ENCODE peak calls at places on chromosomes 2 and 18, in seven cellular contexts. K is K562, U is endothelial cell of umbilical vein, O is HepG2, D is spleen, V is prostate gland, C is stomach. M is an unnamed sample.

GRCh38 chr18:76621782-76622495 is 126.9 kb upstream of the ZNF516 start:
- DNase-seq in K (no peak), U (no peak), O (no peak), D (no peak), V (peak; percentile 9), C (no peak), M (no peak)

GRCh38 chr2:146295080-146295670 is 1549.7 kb upstream of the ACVR2A start:
- DNase-seq in K (no peak), U (no peak), O (no peak), D (no peak), V (no peak), C (no peak), M (no peak)

GRCh38 chr2:23606968-23607367 is 222.0 kb downstream of the KLHL29 start:
- DNase-seq in K (no peak), U (no peak), O (no peak), D (peak; percentile 16), V (no peak), C (no peak), M (no peak)

GRCh38 chr2:2850218-2850850 is 519.3 kb upstream of the MYT1L start:
- DNase-seq in K (no peak), U (no peak), O (no peak), D (peak; percentile 58), V (no peak), C (no peak), M (no peak)

GRCh38 chr2:121377676-121378075 is 92.7 kb upstream of the TFCP2L1 start:
- DNase-seq in K (no peak), U (peak; percentile 6), O (no peak), D (no peak), V (no peak), C (no peak), M (no peak)

GRCh38 chr2:705971-706511 is 28.8 kb upstream of the TMEM18 start:
- DNase-seq in K (no peak), U (no peak), O (no peak), D (no peak), V (no peak), C (no peak), M (no peak)

GRCh38 chr2:118291481-118291880 is 203.2 kb downstream of the INSIG2 start:
- DNase-seq in K (no peak), U (no peak), O (no peak), D (no peak), V (no peak), C (no peak), M (no peak)

GRCh38 chr2:145158051-145158586 is 638.2 kb upstream of the ZEB2 start:
- DNase-seq in K (no peak), U (no peak), O (no peak), D (no peak), V (peak; percentile 6), C (peak; percentile 32), M (no peak)

GRCh38 chr2:239351687-239352086 is 49.1 kb downstream of the HDAC4 start:
- DNase-seq in K (no peak), U (no peak), O (no peak), D (peak; percentile 58), V (no peak), C (no peak), M (no peak)

GRCh38 chr2:227373389-227373788 is 5.7 kb downstream of the TM4SF20 start:
- DNase-seq in K (no peak), U (no peak), O (no peak), D (no peak), V (no peak), C (no peak), M (no peak)

GRCh38 chr18:13159579-13159978 is 59.0 kb upstream of the LDLRAD4 start:
- DNase-seq in K (peak; percentile 60), U (peak; percentile 58), O (peak; percentile 76), D (no peak), V (no peak), C (no peak), M (no peak)

GRCh38 chr18:2971741-2972552 is 41.0 kb downstream of the LPIN2 start:
- DNase-seq in K (no peak), U (no peak), O (no peak), D (peak; percentile 93), V (no peak), C (peak; percentile 51), M (peak; percentile 25)

GRCh38 chr2:207167129-207167923 is 1.6 kb upstream of the KLF7 start:
- DNase-seq in K (no peak), U (no peak), O (peak; percentile 23), D (no peak), V (no peak), C (no peak), M (peak; percentile 26)

GRCh38 chr2:39871291-39871761 is 92.3 kb upstream of the THUMPD2 start:
- DNase-seq in K (no peak), U (peak; percentile 14), O (no peak), D (no peak), V (no peak), C (no peak), M (no peak)

GRCh38 chr18:42839408-42839807 is 276.1 kb downstream of the RIT2 start:
- DNase-seq in K (no peak), U (no peak), O (no peak), D (no peak), V (no peak), C (no peak), M (no peak)

GRCh38 chr2:84247532-84247931 is 211.5 kb downstream of the SUCLG1 start:
- DNase-seq in K (no peak), U (no peak), O (peak; percentile 16), D (no peak), V (no peak), C (no peak), M (peak; percentile 46)

GRCh38 chr2:48651127-48651526 is 33.5 kb downstream of the GTF2A1L start:
- DNase-seq in K (no peak), U (peak; percentile 47), O (no peak), D (no peak), V (no peak), C (no peak), M (no peak)

GRCh38 chr18:65206551-65207260 is 544.1 kb upstream of the CDH7 start:
- DNase-seq in K (no peak), U (no peak), O (peak; percentile 4), D (peak; percentile 71), V (no peak), C (no peak), M (no peak)

GRCh38 chr18:66616523-66616983 is 12.7 kb upstream of the CDH19 start:
- DNase-seq in K (no peak), U (peak; percentile 19), O (peak; percentile 35), D (no peak), V (no peak), C (no peak), M (no peak)

GRCh38 chr2:59301466-59302402 is 1060.6 kb upstream of the FANCL start:
- DNase-seq in K (peak; percentile 26), U (peak; percentile 1), O (peak; percentile 67), D (no peak), V (peak; percentile 43), C (peak; percentile 31), M (peak; percentile 42)

GRCh38 chr2:23904692-23905091 is 22.2 kb downstream of the ATAD2B start:
- DNase-seq in K (no peak), U (peak; percentile 20), O (no peak), D (no peak), V (no peak), C (no peak), M (no peak)

GRCh38 chr2:197264332-197264731 is 46.2 kb downstream of the ANKRD44 start:
- DNase-seq in K (no peak), U (no peak), O (no peak), D (no peak), V (no peak), C (no peak), M (no peak)

GRCh38 chr2:208315081-208315788 is 49.2 kb downstream of the PIKFYVE start:
- DNase-seq in K (no peak), U (no peak), O (no peak), D (no peak), V (no peak), C (no peak), M (no peak)

GRCh38 chr2:190466819-190467444 is 58.8 kb downstream of the MFSD6 start:
- DNase-seq in K (no peak), U (no peak), O (peak; percentile 62), D (no peak), V (no peak), C (no peak), M (no peak)

GRCh38 chr2:20346565-20347127 is 4.0 kb downstream of the PUM2 start:
- DNase-seq in K (no peak), U (no peak), O (no peak), D (no peak), V (no peak), C (no peak), M (no peak)

GRCh38 chr2:58571181-58571852 is 330.2 kb upstream of the FANCL start:
- DNase-seq in K (peak; percentile 66), U (peak; percentile 84), O (peak; percentile 50), D (no peak), V (peak; percentile 53), C (no peak), M (no peak)

GRCh38 chr18:22471546-22472131 is 53.9 kb upstream of the CTAGE1 start:
- DNase-seq in K (no peak), U (peak; percentile 84), O (no peak), D (no peak), V (no peak), C (peak; percentile 71), M (no peak)

GRCh38 chr18:22473366-22473765 is 55.7 kb upstream of the CTAGE1 start:
- DNase-seq in K (no peak), U (no peak), O (no peak), D (no peak), V (no peak), C (no peak), M (no peak)

GRCh38 chr18:22477222-22477621 is 59.5 kb upstream of the CTAGE1 start:
- DNase-seq in K (no peak), U (no peak), O (no peak), D (no peak), V (no peak), C (no peak), M (no peak)

GRCh38 chr18:22470511-22471181 is 52.9 kb upstream of the CTAGE1 start:
- DNase-seq in K (no peak), U (peak; percentile 94), O (no peak), D (no peak), V (no peak), C (peak; percentile 34), M (no peak)

GRCh38 chr18:22475426-22476100 is 57.8 kb upstream of the CTAGE1 start:
- DNase-seq in K (no peak), U (no peak), O (no peak), D (no peak), V (no peak), C (no peak), M (no peak)
- TF ChIP-seq POLR2AphosphoS5 in K (no peak), U (no peak), O (no peak), D (no peak), V (no peak), C (no peak), M (no peak)

GRCh38 chr2:138213624-138214023 is 249.4 kb downstream of the HNMT start:
- DNase-seq in K (no peak), U (no peak), O (no peak), D (no peak), V (no peak), C (no peak), M (no peak)
- TF ChIP-seq POLR2AphosphoS5 in K (no peak), U (no peak), O (no peak), D (no peak), V (no peak), C (no peak), M (no peak)

GRCh38 chr2:68379184-68379708 is 14.2 kb downstream of the PLEK start:
- DNase-seq in K (no peak), U (no peak), O (no peak), D (no peak), V (no peak), C (no peak), M (no peak)
- TF ChIP-seq POLR2AphosphoS5 in K (no peak), U (no peak), O (no peak), D (no peak), V (no peak), C (no peak), M (no peak)

GRCh38 chr2:151277011-151277410 is 12.5 kb downstream of the NMI start:
- DNase-seq in K (no peak), U (no peak), O (no peak), D (no peak), V (no peak), C (no peak), M (no peak)
- TF ChIP-seq POLR2AphosphoS5 in K (no peak), U (no peak), O (no peak), D (no peak), V (no peak), C (no peak), M (no peak)